ENCODE peak calls at places on chromosomes 6 and 20, in eight cellular contexts. S, W, L, A, N, Y, C and B are unnamed samples.

GRCh38 chr6:157381631-157382621 is 936 bp downstream of the ZDHHC14 start:
- DNase-seq in N (peak), W (peak), Y (peak), S (no peak), A (peak), L (peak), C (peak), B (peak)

GRCh38 chr20:38231786-38232130 is 28.8 kb downstream of the KIAA1755 start:
- DNase-seq in Y (peak), C (peak), S (no peak), A (no peak), N (no peak), W (peak), L (no peak), B (no peak)

GRCh38 chr6:129485746-129486145 is 224.2 kb downstream of the ARHGAP18 start:
- DNase-seq in Y (no peak), S (no peak), L (no peak), C (no peak), N (no peak), A (no peak), W (no peak), B (no peak)

GRCh38 chr6:144602523-144603180 is 317.5 kb downstream of the UTRN start:
- DNase-seq in L (no peak), C (no peak), S (no peak), Y (no peak), N (no peak), W (no peak), A (peak), B (no peak)

GRCh38 chr20:46568570-46569129 is 18.2 kb upstream of the OCSTAMP start:
- DNase-seq in N (no peak), A (no peak), C (no peak), L (no peak), W (peak), S (peak), Y (peak), B (peak)

GRCh38 chr20:13105864-13106457 is 97.2 kb downstream of the SPTLC3 start:
- DNase-seq in A (no peak), Y (peak), C (peak), W (peak), S (no peak), L (peak), N (no peak), B (peak)

GRCh38 chr6:2940851-2941250 is 30.5 kb downstream of the SERPINB6 start:
- DNase-seq in W (no peak), S (no peak), Y (no peak), A (no peak), N (no peak), C (no peak), L (no peak), B (no peak)

GRCh38 chr6:113921299-113921904 is 49.5 kb downstream of the HDAC2 start:
- DNase-seq in S (no peak), Y (no peak), L (no peak), N (no peak), A (no peak), W (no peak), C (no peak), B (no peak)